ENCODE peak calls at places on chromosomes 3 and 15, in eight cellular contexts. D, F, Y, N, R, A, E and H are unnamed samples.

GRCh38 chr3:44831241-44831640 is 30.5 kb upstream of the TMEM42 start:
- DNase-seq in D (no peak), F (no peak), Y (no peak), N (no peak), R (no peak), A (no peak), E (no peak), H (no peak)

GRCh38 chr15:39685999-39686613 is 96.5 kb downstream of the FSIP1 start:
- DNase-seq in D (peak; percentile 26), F (no peak), Y (peak; percentile 44), N (peak; percentile 4), R (no peak), A (peak; percentile 18), E (peak; percentile 31), H (peak; percentile 39)

GRCh38 chr15:32730677-32731654 is 13.2 kb downstream of the GREM1 start:
- DNase-seq in D (peak; percentile 17), F (peak; percentile 16), Y (peak; percentile 14), N (no peak), R (no peak), A (no peak), E (no peak), H (no peak)

GRCh38 chr3:45148921-45149320 is 2.7 kb upstream of the CDCP1 start:
- DNase-seq in D (no peak), F (no peak), Y (no peak), N (no peak), R (no peak), A (no peak), E (no peak), H (no peak)

GRCh38 chr15:52105856-52106255 is 6.7 kb downstream of the BCL2L10 start:
- DNase-seq in D (no peak), F (no peak), Y (no peak), N (no peak), R (no peak), A (no peak), E (no peak), H (no peak)

GRCh38 chr3:62727576-62727975 is 147.6 kb downstream of the CADPS start:
- DNase-seq in D (no peak), F (no peak), Y (no peak), N (no peak), R (no peak), A (no peak), E (no peak), H (no peak)

GRCh38 chr3:12287727-12288465 is 974 bp upstream of the PPARG start:
- DNase-seq in D (peak; percentile 26), F (peak; percentile 71), Y (peak; percentile 54), N (no peak), R (no peak), A (no peak), E (peak; percentile 16), H (peak; percentile 39)

GRCh38 chr15:63615935-63616334 is 18.7 kb downstream of the FBXL22 start:
- DNase-seq in D (no peak), F (no peak), Y (no peak), N (no peak), R (no peak), A (no peak), E (no peak), H (no peak)

GRCh38 chr3:11131371-11131770 is 22.9 kb upstream of the HRH1 start:
- DNase-seq in D (no peak), F (no peak), Y (no peak), N (no peak), R (no peak), A (no peak), E (no peak), H (no peak)

GRCh38 chr15:98649621-98649995 is 1.3 kb downstream of the IGF1R start:
- DNase-seq in D (peak; percentile 47), F (peak; percentile 56), Y (peak; percentile 38), N (no peak), R (no peak), A (peak; percentile 35), E (peak; percentile 40), H (no peak)

GRCh38 chr15:33662014-33662413 is 306.3 kb upstream of the CHRM5 start:
- DNase-seq in D (no peak), F (no peak), Y (no peak), N (no peak), R (no peak), A (no peak), E (no peak), H (no peak)

GRCh38 chr3:13019243-13019701 is 54.0 kb downstream of the IQSEC1 start:
- DNase-seq in D (peak; percentile 84), F (peak; percentile 70), Y (no peak), N (peak; percentile 46), R (no peak), A (no peak), E (no peak), H (no peak)

GRCh38 chr3:168545591-168545990 is 449.9 kb upstream of the GOLIM4 start:
- DNase-seq in D (no peak), F (peak; percentile 32), Y (no peak), N (no peak), R (no peak), A (no peak), E (no peak), H (no peak)

GRCh38 chr3:150035910-150036661 is 65.4 kb upstream of the PFN2 start:
- DNase-seq in D (no peak), F (no peak), Y (no peak), N (no peak), R (no peak), A (no peak), E (no peak), H (no peak)

GRCh38 chr3:120854908-120855526 is 53.0 kb upstream of the STXBP5L start:
- DNase-seq in D (no peak), F (no peak), Y (no peak), N (no peak), R (no peak), A (no peak), E (no peak), H (no peak)

GRCh38 chr3:143416229-143416628 is 296.7 kb downstream of the CHST2 start:
- DNase-seq in D (no peak), F (no peak), Y (no peak), N (no peak), R (no peak), A (no peak), E (no peak), H (no peak)

GRCh38 chr15:80497221-80497620 is 93.0 kb downstream of the ARNT2 start:
- DNase-seq in D (no peak), F (no peak), Y (no peak), N (no peak), R (no peak), A (no peak), E (no peak), H (no peak)

GRCh38 chr3:65545429-65545828 is 493.3 kb downstream of the MAGI1 start:
- DNase-seq in D (no peak), F (no peak), Y (no peak), N (no peak), R (no peak), A (no peak), E (no peak), H (no peak)

GRCh38 chr3:170359178-170359704 is 1.7 kb downstream of the SKIL start:
- DNase-seq in D (no peak), F (no peak), Y (no peak), N (no peak), R (no peak), A (no peak), E (no peak), H (no peak)

GRCh38 chr3:9441501-9442221 is 44.2 kb downstream of the SETD5 start:
- DNase-seq in D (no peak), F (no peak), Y (no peak), N (no peak), R (no peak), A (no peak), E (no peak), H (no peak)

GRCh38 chr3:8756671-8757070 is 12.7 kb downstream of the OXTR start:
- DNase-seq in D (no peak), F (no peak), Y (no peak), N (no peak), R (no peak), A (no peak), E (no peak), H (no peak)